ENCODE peak calls at places on chromosomes 3 and 15, in four cellular contexts. O, M, P and D are unnamed samples.

GRCh38 chr15:88106063-88106462 is 150.5 kb downstream of the NTRK3 start:
- DNase-seq in O (no peak), M (no peak), P (no peak), D (no peak)

GRCh38 chr3:14774431-14774830 is 44.3 kb upstream of the FGD5 start:
- DNase-seq in M (no peak), O (no peak), P (no peak), D (no peak)

GRCh38 chr3:47772047-47772446 is 9.6 kb downstream of the SMARCC1 start:
- DNase-seq in O (no peak), M (no peak), P (no peak), D (no peak)

GRCh38 chr3:169923189-169923588 is 11.8 kb downstream of the SAMD7 start:
- DNase-seq in P (no peak), M (no peak), O (no peak), D (no peak)

GRCh38 chr15:99507016-99507731 is 58.6 kb upstream of the MEF2A start:
- DNase-seq in O (peak; percentile 88), M (no peak), P (no peak), D (no peak)

GRCh38 chr3:156416846-156417581 is 137.9 kb downstream of the SSR3 start:
- DNase-seq in M (no peak), P (no peak), O (no peak), D (no peak)

GRCh38 chr3:32712506-32713055 is 27.6 kb downstream of the CNOT10 start:
- DNase-seq in O (no peak), M (no peak), P (no peak), D (no peak)

GRCh38 chr15:91974321-91974720 is 120.8 kb downstream of the SLCO3A1 start:
- DNase-seq in M (no peak), O (no peak), P (no peak), D (no peak)

GRCh38 chr3:50112462-50112861 is 23.7 kb downstream of the RBM5 start:
- DNase-seq in O (no peak), M (no peak), P (no peak), D (no peak)

GRCh38 chr15:55816017-55816416 is 73.1 kb upstream of the PRTG start:
- DNase-seq in O (peak; percentile 48), P (no peak), M (no peak), D (peak; percentile 69)

GRCh38 chr3:195544634-195545033 is 1.5 kb upstream of the PPP1R2 start:
- DNase-seq in M (no peak), O (no peak), P (no peak), D (no peak)

GRCh38 chr15:51180534-51180933 is 85.8 kb upstream of the TNFAIP8L3 start:
- DNase-seq in M (no peak), O (no peak), P (no peak), D (no peak)

GRCh38 chr3:65439641-65440040 is 599.1 kb downstream of the MAGI1 start:
- DNase-seq in O (peak; percentile 74), M (peak; percentile 44), P (peak; percentile 46), D (peak; percentile 87)

GRCh38 chr3:191385101-191385500 is 54.8 kb upstream of the UTS2B start:
- DNase-seq in P (no peak), O (no peak), M (no peak), D (no peak)

GRCh38 chr3:66593978-66594377 is 93.2 kb upstream of the LRIG1 start:
- DNase-seq in M (no peak), P (no peak), O (peak; percentile 99), D (peak; percentile 7)

GRCh38 chr3:45205126-45205525 is 21.0 kb downstream of the TMEM158 start:
- DNase-seq in M (no peak), O (peak; percentile 82), P (no peak), D (no peak)

GRCh38 chr3:195227871-195228270 is 43.1 kb downstream of the XXYLT1 start:
- DNase-seq in M (no peak), P (no peak), O (no peak), D (no peak)

GRCh38 chr3:49911124-49911420 is 7.4 kb upstream of the MST1R start:
- DNase-seq in P (no peak), M (no peak), O (no peak), D (no peak)

GRCh38 chr3:126912491-126913195 is 70.3 kb upstream of the PLXNA1 start:
- DNase-seq in O (no peak), P (no peak), M (no peak), D (no peak)
- H2BK15ac ChIP-seq in O (no peak overlapping the region), P (no peak overlapping the region), M (no peak overlapping the region), D (no peak overlapping the region)

GRCh38 chr3:112074006-112074405 is 12.2 kb upstream of the C3orf52 start:
- DNase-seq in O (peak; percentile 41), M (no peak), P (no peak), D (no peak)

GRCh38 chr3:112078125-112079083 is 7.8 kb upstream of the C3orf52 start:
- DNase-seq in O (no peak), P (no peak), M (no peak), D (no peak)

GRCh38 chr3:112074616-112075497 is 11.3 kb upstream of the C3orf52 start:
- DNase-seq in M (no peak), O (peak; percentile 97), P (no peak), D (peak; percentile 90)
- H3K4me2 ChIP-seq in M (no peak overlapping the region), O (peak overlapping the region; percentile 85), P (peak overlapping the region; percentile 4), D (no peak overlapping the region)

GRCh38 chr3:16589120-16589519 is 16.1 kb downstream of the DAZL start:
- DNase-seq in O (no peak), M (no peak), P (no peak), D (no peak)

GRCh38 chr3:16595778-16596177 is 9.4 kb downstream of the DAZL start:
- DNase-seq in O (no peak), P (no peak), M (no peak), D (no peak)

GRCh38 chr3:16587047-16587702 is 18.0 kb downstream of the DAZL start:
- DNase-seq in O (peak; percentile 5), P (no peak), M (no peak), D (no peak)

GRCh38 chr3:16587703-16588070 is 17.5 kb downstream of the DAZL start:
- DNase-seq in M (no peak), P (no peak), O (peak; percentile 1), D (no peak)

GRCh38 chr3:16589867-16590624 is 15.2 kb downstream of the DAZL start:
- DNase-seq in M (no peak), O (no peak), P (no peak), D (no peak)
- H3K4me1 ChIP-seq in M (no peaks in the 10 kb centered on the region), O (no peaks in the 10 kb centered on the region), P (no peaks in the 10 kb centered on the region), D (no peaks in the 10 kb centered on the region)

GRCh38 chr3:185504636-185505035 is 5.8 kb upstream of the TMEM41A start:
- DNase-seq in O (no peak), P (no peak), M (no peak), D (no peak)

GRCh38 chr3:185503467-185503975 is 4.7 kb upstream of the TMEM41A start:
- DNase-seq in O (no peak), M (no peak), P (no peak), D (no peak)

GRCh38 chr3:185502987-185503386 is 4.2 kb upstream of the TMEM41A start:
- DNase-seq in O (no peak), M (no peak), P (no peak), D (no peak)

GRCh38 chr3:185498503-185499396 is at the start of gene TMEM41A:
- DNase-seq in O (peak; percentile 87), P (peak; percentile 73), M (peak; percentile 86), D (peak; percentile 94)
- H2BK15ac ChIP-seq in O (no peak within 1 kb of the TSS), P (no peak within 1 kb of the TSS), M (peak within 1 kb of the TSS; percentile 51), D (no peak within 1 kb of the TSS)

GRCh38 chr15:94674251-94674650 is 442.9 kb downstream of the MCTP2 start:
- DNase-seq in O (no peak), M (no peak), P (no peak), D (no peak)

GRCh38 chr15:94667109-94667508 is 435.7 kb downstream of the MCTP2 start:
- DNase-seq in M (no peak), O (no peak), P (no peak), D (no peak)

GRCh38 chr15:94673801-94674200 is 442.4 kb downstream of the MCTP2 start:
- DNase-seq in M (no peak), O (no peak), P (no peak), D (no peak)

GRCh38 chr15:94670436-94671034 is 439.2 kb downstream of the MCTP2 start:
- DNase-seq in P (no peak), O (peak; percentile 35), M (peak; percentile 60), D (peak; percentile 57)

GRCh38 chr15:94671845-94672524 is 440.6 kb downstream of the MCTP2 start:
- DNase-seq in O (peak; percentile 6), M (peak; percentile 42), P (peak; percentile 62), D (peak; percentile 94)
- H3K4me2 ChIP-seq in O (no peak overlapping the region), M (peak overlapping the region; percentile 21), P (peak overlapping the region; percentile 57), D (no peak overlapping the region)

GRCh38 chr3:52203701-52204100 is 5.7 kb downstream of the ALAS1 start:
- DNase-seq in M (no peak), O (no peak), P (no peak), D (no peak)
- H3K4me1 ChIP-seq in M (peaks cover 4% of the 10 kb centered on the region), O (peaks cover 7% of the 10 kb centered on the region), P (peaks cover 3% of the 10 kb centered on the region), D (no peaks in the 10 kb centered on the region)